ENCODE peak calls at places on chromosomes 13 and 19, in eight cellular contexts. N is fibroblast of mammary gland, G is mucosa of descending colon, O is OCI-LY7, E is lung, J is aorta, V is heart right ventricle, K is BJ. A is an unnamed sample.

GRCh38 chr13:95128045-95128643 is 173.1 kb downstream of the ABCC4 start:
- DNase-seq in V (no peak), K (no peak), N (no peak), G (no peak), O (no peak), E (no peak), J (no peak), A (no peak)

GRCh38 chr19:4172861-4173473 is 9.4 kb downstream of the SIRT6 start:
- DNase-seq in E (peak), G (peak), K (no peak), V (peak), N (no peak), J (peak), O (no peak), A (no peak)

GRCh38 chr19:33177417-33177976 is 16.6 kb upstream of the LRP3 start:
- DNase-seq in K (no peak), O (no peak), E (no peak), V (no peak), N (no peak), G (no peak), J (no peak), A (peak)

GRCh38 chr13:52955505-52955904 is 73.1 kb upstream of the OLFM4 start:
- DNase-seq in J (no peak), E (no peak), V (no peak), G (no peak), N (no peak), K (no peak), O (no peak), A (no peak)

GRCh38 chr19:14840206-14840605 is 5.2 kb upstream of the OR7A5 start:
- DNase-seq in J (no peak), E (no peak), K (no peak), N (peak), O (no peak), V (no peak), G (no peak), A (no peak)

GRCh38 chr13:47708386-47708785 is 292.7 kb downstream of the SUCLA2 start:
- DNase-seq in N (peak), E (peak), K (peak), V (no peak), J (no peak), G (no peak), O (no peak), A (no peak)

GRCh38 chr19:48443262-48443661 is 2.5 kb upstream of the GRWD1 start:
- DNase-seq in N (no peak), O (no peak), V (no peak), E (no peak), J (no peak), K (no peak), G (no peak), A (no peak)

GRCh38 chr19:54439174-54439851 is 9.7 kb upstream of the LENG8 start:
- DNase-seq in J (peak), O (peak), N (no peak), K (no peak), E (no peak), G (peak), V (no peak), A (no peak)

GRCh38 chr13:34224877-34225276 is 406.9 kb downstream of the RFC3 start:
- DNase-seq in K (no peak), G (no peak), E (no peak), N (no peak), O (no peak), J (peak), V (no peak), A (no peak)

GRCh38 chr19:44587863-44588752 is 25.3 kb upstream of the IGSF23 start:
- DNase-seq in O (no peak), J (no peak), K (peak), G (no peak), E (no peak), N (peak), V (no peak), A (no peak)

GRCh38 chr19:52170304-52170703 is 1.1 kb downstream of the ZNF836 start:
- DNase-seq in G (no peak), K (no peak), E (no peak), V (no peak), O (no peak), J (no peak), N (no peak), A (no peak)

GRCh38 chr13:21385710-21386109 is 73.4 kb downstream of the ZDHHC20 start:
- DNase-seq in J (no peak), V (no peak), N (no peak), G (no peak), E (no peak), O (no peak), K (no peak), A (no peak)

GRCh38 chr19:53394974-53395839 is at the start of gene ZNF765:
- DNase-seq in V (peak), E (peak), J (peak), O (peak), N (peak), G (peak), K (peak), A (peak)

GRCh38 chr19:53388904-53389303 is 6.0 kb upstream of the ZNF765 start:
- DNase-seq in E (no peak), N (no peak), G (no peak), K (no peak), O (no peak), J (no peak), V (no peak), A (no peak)

GRCh38 chr19:53389591-53390377 is 5.2 kb upstream of the ZNF765 start:
- DNase-seq in N (no peak), E (no peak), J (no peak), K (no peak), G (peak), O (no peak), V (no peak), A (no peak)

GRCh38 chr19:53394522-53394973 is 401 bp upstream of the ZNF765 start:
- DNase-seq in V (peak), G (peak), N (peak), E (peak), K (peak), J (peak), O (no peak), A (peak)
- H3K4me3 ChIP-seq in V (peak), G (peak), N (peak), E (peak), K (peak), J (peak), O (peak), A (peak)

GRCh38 chr19:13090511-13091231 is 12.0 kb downstream of the LYL1 start:
- DNase-seq in G (no peak), V (no peak), O (no peak), E (no peak), J (no peak), N (no peak), K (no peak), A (no peak)

GRCh38 chr19:13092608-13093260 is 9.9 kb downstream of the LYL1 start:
- DNase-seq in O (no peak), E (no peak), N (peak), G (no peak), K (no peak), J (peak), V (no peak), A (no peak)

GRCh38 chr19:13089857-13090507 is 12.7 kb downstream of the LYL1 start:
- DNase-seq in V (no peak), G (no peak), J (no peak), K (no peak), N (no peak), E (no peak), O (no peak), A (no peak)

GRCh38 chr19:13092206-13092605 is 10.5 kb downstream of the LYL1 start:
- DNase-seq in V (no peak), E (no peak), K (no peak), J (no peak), O (no peak), N (no peak), G (no peak), A (no peak)

GRCh38 chr19:13091400-13092161 is 11.1 kb downstream of the LYL1 start:
- DNase-seq in O (no peak), V (peak), J (peak), K (peak), G (no peak), E (no peak), N (peak), A (no peak)
- H3K4me3 ChIP-seq in O (no peak), V (peak), J (no peak), K (no peak), G (no peak), E (no peak), N (no peak), A (no peak)

GRCh38 chr19:9936151-9937000 is at the start of gene OLFM2:
- DNase-seq in E (no peak), O (no peak), N (no peak), G (no peak), J (no peak), K (no peak), V (peak), A (no peak)
- H3K4me3 ChIP-seq in E (peak), O (no peak), N (no peak), G (no peak), J (no peak), K (peak), V (peak), A (peak)

GRCh38 chr13:113819731-113820715 is 43.9 kb downstream of the GAS6 start:
- DNase-seq in O (no peak), G (no peak), E (no peak), N (no peak), J (no peak), K (no peak), V (no peak), A (no peak)
- H3K4me3 ChIP-seq in O (no peak), G (no peak), E (no peak), N (no peak), J (no peak), K (no peak), V (peak), A (peak)

DNA sequence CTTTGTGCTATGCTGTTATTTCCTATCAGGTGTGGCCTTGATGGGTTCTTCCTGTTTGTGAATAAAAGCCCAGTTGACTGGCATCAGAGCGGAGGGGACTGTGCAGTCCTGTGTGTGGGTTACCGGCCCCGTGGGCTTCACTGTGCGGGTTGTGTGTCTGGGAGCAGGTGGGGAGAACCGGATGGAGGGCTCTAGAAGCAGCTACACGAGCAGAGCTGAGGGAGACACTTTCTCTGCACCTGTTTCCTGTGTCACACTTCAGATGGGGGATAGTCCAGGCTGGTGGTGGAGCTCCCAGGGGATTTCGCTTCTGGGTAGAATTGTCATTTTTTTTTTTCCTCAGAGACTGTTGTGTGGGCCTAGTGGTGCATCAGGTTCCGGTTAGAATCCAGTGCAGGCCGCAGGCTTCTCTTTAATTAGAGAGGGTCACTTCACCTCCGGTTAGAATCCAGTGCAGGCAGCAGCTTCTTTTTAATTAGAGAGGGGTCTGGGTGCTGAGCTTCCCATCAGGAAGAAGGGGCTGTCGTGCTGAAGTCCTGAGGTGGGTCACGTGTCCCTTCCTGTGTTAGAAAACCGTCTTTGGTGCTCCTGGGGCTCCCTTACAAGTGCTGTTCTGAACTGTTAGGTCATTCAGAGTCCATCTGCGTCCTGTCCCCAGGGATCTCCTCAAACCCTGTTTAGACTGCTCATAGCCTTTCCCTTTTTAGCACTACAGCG is 69.7 kb downstream of the ARHGEF7 start:
- DNase-seq in O (peak), K (no peak), J (peak), V (no peak), E (no peak), G (peak), N (peak), A (no peak)
- H3K4me3 ChIP-seq in O (peak), K (no peak), J (no peak), V (no peak), E (no peak), G (no peak), N (no peak), A (no peak)